ENCODE peak calls at places on chromosomes 6 and 20, in four cellular contexts. W is psoas muscle, S is prostate gland, K is A673. V is an unnamed sample.

GRCh38 chr20:57387463-57387862 is 3.7 kb upstream of the RBM38 start:
- DNase-seq in S (no peak), W (no peak), K (no peak), V (no peak)

GRCh38 chr6:138600726-138601125 is 101.4 kb upstream of the NHSL1 start:
- DNase-seq in S (no peak), K (peak; percentile 23), W (no peak), V (no peak)

GRCh38 chr6:133645000-133645619 is 243.8 kb upstream of the TCF21 start:
- DNase-seq in S (no peak), W (no peak), K (peak; percentile 94), V (no peak)

GRCh38 chr6:82330171-82330804 is 33.3 kb upstream of the TPBG start:
- DNase-seq in W (no peak), S (no peak), K (no peak), V (no peak)

GRCh38 chr6:128981716-128982115 is 98.8 kb downstream of the LAMA2 start:
- DNase-seq in K (no peak), S (no peak), W (no peak), V (no peak)

GRCh38 chr6:2460216-2460734 is 214.9 kb upstream of the GMDS start:
- DNase-seq in W (no peak), K (no peak), S (no peak), V (peak; percentile 4)

GRCh38 chr20:6704132-6704861 is 63.2 kb upstream of the BMP2 start:
- DNase-seq in K (no peak), W (no peak), S (peak; percentile 23), V (no peak)

GRCh38 chr6:21947751-21948386 is 349.0 kb downstream of the PRL start:
- DNase-seq in S (no peak), W (no peak), K (peak; percentile 80), V (no peak)

GRCh38 chr6:95601133-95601532 is 23.8 kb downstream of the MANEA start:
- DNase-seq in K (no peak), S (no peak), W (no peak), V (no peak)

GRCh38 chr20:59318803-59319202 is 18.4 kb downstream of the EDN3 start:
- DNase-seq in W (no peak), K (no peak), S (no peak), V (no peak)

GRCh38 chr6:169229611-169230321 is 23.9 kb downstream of the THBS2 start:
- DNase-seq in W (no peak), S (no peak), K (no peak), V (no peak)

GRCh38 chr6:148974351-148974750 is 227.5 kb downstream of the UST start:
- DNase-seq in W (no peak), S (no peak), K (no peak), V (no peak)

GRCh38 chr20:39133205-39133604 is 171.1 kb downstream of the DHX35 start:
- DNase-seq in S (no peak), K (no peak), W (no peak), V (no peak)

GRCh38 chr20:61430228-61430624 is 178.2 kb downstream of the CDH4 start:
- DNase-seq in S (no peak), W (no peak), K (peak; percentile 69), V (no peak)

GRCh38 chr6:149335924-149336323 is 18.4 kb downstream of the TAB2 start:
- DNase-seq in S (no peak), W (peak; percentile 29), K (peak; percentile 22), V (no peak)

GRCh38 chr6:88605271-88605670 is 358.1 kb downstream of the RNGTT start:
- DNase-seq in S (no peak), K (no peak), W (no peak), V (no peak)

GRCh38 chr6:5518936-5519491 is 257.7 kb downstream of the FARS2 start:
- DNase-seq in S (no peak), W (no peak), K (no peak), V (no peak)

GRCh38 chr6:163321717-163322116 is 92.8 kb upstream of the QKI start:
- DNase-seq in S (no peak), K (no peak), W (no peak), V (no peak)

GRCh38 chr6:163324928-163325784 is 89.4 kb upstream of the QKI start:
- DNase-seq in W (no peak), K (no peak), S (peak; percentile 31), V (peak; percentile 75)

GRCh38 chr6:163323719-163324118 is 90.8 kb upstream of the QKI start:
- DNase-seq in S (no peak), W (no peak), K (no peak), V (no peak)

GRCh38 chr6:163324326-163324927 is 90.1 kb upstream of the QKI start:
- DNase-seq in K (no peak), W (no peak), S (no peak), V (no peak)

DNA sequence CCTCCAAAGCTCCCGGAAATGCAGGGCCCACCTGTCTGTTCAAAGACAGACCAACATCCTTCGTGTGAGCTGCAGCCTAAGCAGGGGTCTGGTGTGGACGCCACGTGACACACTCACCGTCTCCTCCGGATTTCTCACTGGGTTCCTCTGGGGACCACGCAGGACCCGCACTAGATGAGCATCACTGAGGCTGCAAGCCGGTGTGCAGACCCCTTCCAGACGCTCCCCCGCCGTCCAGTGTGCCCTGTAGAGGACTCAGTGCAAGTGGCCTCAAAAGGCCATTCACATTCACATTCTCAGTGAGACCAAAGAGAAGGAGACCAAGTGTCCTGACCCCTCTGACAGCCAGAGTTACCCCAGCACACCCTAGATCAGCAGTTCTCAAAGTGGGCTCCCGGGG is 91.2 kb upstream of the QKI start:
- DNase-seq in S (no peak), K (no peak), W (no peak), V (no peak)
- H3K27ac ChIP-seq in S (no peak overlapping the region), K (no peak overlapping the region), W (no peak overlapping the region), V (peak overlapping the region; percentile 95)

GRCh38 chr6:6686176-6686575 is 97.7 kb downstream of the LY86 start:
- DNase-seq in K (no peak), S (no peak), W (no peak), V (no peak)
- H3K27ac ChIP-seq in K (no peak overlapping the region), S (no peak overlapping the region), W (peak overlapping the region; percentile 75), V (no peak overlapping the region)

GRCh38 chr20:48789185-48789668 is 38.6 kb downstream of the PREX1 start:
- DNase-seq in W (no peak), K (no peak), S (no peak), V (no peak)

GRCh38 chr20:48786916-48787676 is 40.7 kb downstream of the PREX1 start:
- DNase-seq in S (no peak), K (no peak), W (no peak), V (no peak)

GRCh38 chr20:48789781-48790544 is 37.8 kb downstream of the PREX1 start:
- DNase-seq in S (no peak), K (no peak), W (no peak), V (no peak)

GRCh38 chr20:48787861-48788375 is 39.9 kb downstream of the PREX1 start:
- DNase-seq in K (peak; percentile 78), W (no peak), S (no peak), V (no peak)

GRCh38 chr20:48788486-48789072 is 39.2 kb downstream of the PREX1 start:
- DNase-seq in K (peak; percentile 61), W (no peak), S (no peak), V (no peak)
- H3K27ac ChIP-seq in K (peak overlapping the region; percentile 54), W (no peak overlapping the region), S (peak overlapping the region; percentile 13), V (no peak overlapping the region)

GRCh38 chr6:158852312-158853071 is 33.3 kb upstream of the EZR start:
- DNase-seq in S (no peak), W (no peak), K (no peak), V (no peak)

GRCh38 chr6:158853072-158853871 is 34.1 kb upstream of the EZR start:
- DNase-seq in S (peak; percentile 86), W (peak; percentile 30), K (peak; percentile 90), V (no peak)

GRCh38 chr6:158853872-158854213 is 34.7 kb upstream of the EZR start:
- DNase-seq in W (no peak), K (no peak), S (no peak), V (no peak)

GRCh38 chr6:158854214-158855101 is 35.3 kb upstream of the EZR start:
- DNase-seq in W (no peak), S (no peak), K (peak; percentile 56), V (no peak)

GRCh38 chr6:158856261-158856660 is 37.1 kb upstream of the EZR start:
- DNase-seq in K (no peak), S (no peak), W (no peak), V (no peak)
- H3K27ac ChIP-seq in K (no peak overlapping the region), S (no peak overlapping the region), W (no peak overlapping the region), V (no peak overlapping the region)